ENCODE peak calls at places on chromosomes 16 and 17, in eight cellular contexts. M is tibial artery, K is ascending aorta, V is uterus, P is osteoblast, F is astrocyte of the spinal cord, O is Caco-2, G is fibroblast of lung. W is an unnamed sample.

GRCh38 chr17:57595942-57596695 is 149.0 kb downstream of the CCDC182 start:
- DNase-seq in M (no peak), K (no peak), V (no peak), P (no peak), F (no peak), O (peak; percentile 12), G (no peak), W (no peak)

GRCh38 chr17:3777366-3777765 is 23.6 kb downstream of the ITGAE start:
- DNase-seq in M (no peak), K (no peak), V (no peak), P (peak; percentile 32), F (no peak), O (no peak), G (no peak), W (no peak)

GRCh38 chr16:74275031-74275636 is 21.5 kb upstream of the PSMD7 start:
- DNase-seq in M (no peak), K (no peak), V (no peak), P (no peak), F (peak; percentile 38), O (no peak), G (peak; percentile 11), W (no peak)

GRCh38 chr17:75087558-75088453 is at the start of gene SLC16A5:
- DNase-seq in M (peak; percentile 86), K (peak; percentile 86), V (peak; percentile 91), P (peak; percentile 94), F (peak; percentile 70), O (peak; percentile 99), G (peak; percentile 71), W (peak; percentile 98)

GRCh38 chr17:73936908-73937627 is 266.4 kb upstream of the RPL38 start:
- DNase-seq in M (no peak), K (no peak), V (no peak), P (no peak), F (no peak), O (no peak), G (no peak), W (no peak)

GRCh38 chr17:46742539-46743270 is 75.8 kb downstream of the WNT3 start:
- DNase-seq in M (no peak), K (no peak), V (no peak), P (peak; percentile 86), F (peak; percentile 79), O (no peak), G (peak; percentile 87), W (peak; percentile 84)

GRCh38 chr16:49262501-49262900 is 19.1 kb downstream of the CBLN1 start:
- DNase-seq in M (no peak), K (no peak), V (no peak), P (no peak), F (no peak), O (no peak), G (no peak), W (no peak)

GRCh38 chr16:86362155-86362849 is 148.0 kb upstream of the FOXF1 start:
- DNase-seq in M (no peak), K (no peak), V (no peak), P (no peak), F (no peak), O (no peak), G (no peak), W (no peak)

GRCh38 chr16:61797296-61797695 is 238.9 kb downstream of the CDH8 start:
- DNase-seq in M (no peak), K (no peak), V (no peak), P (no peak), F (no peak), O (no peak), G (peak; percentile 52), W (no peak)

GRCh38 chr17:27800522-27800921 is at the start of gene NOS2:
- DNase-seq in M (no peak), K (no peak), V (no peak), P (no peak), F (no peak), O (peak; percentile 60), G (no peak), W (no peak)

GRCh38 chr17:59361916-59362810 is 30.7 kb downstream of the YPEL2 start:
- DNase-seq in M (no peak), K (no peak), V (no peak), P (no peak), F (peak; percentile 96), O (no peak), G (peak; percentile 98), W (no peak)

GRCh38 chr17:18039535-18040286 is 503 bp downstream of the GID4 start:
- DNase-seq in M (peak; percentile 50), K (peak; percentile 77), V (no peak), P (peak; percentile 84), F (no peak), O (peak; percentile 59), G (no peak), W (peak; percentile 22)

GRCh38 chr17:41397003-41397665 is at the start of gene KRT31:
- DNase-seq in M (no peak), K (no peak), V (no peak), P (peak; percentile 60), F (no peak), O (no peak), G (no peak), W (no peak)

GRCh38 chr16:21626659-21627277 is 25.6 kb downstream of the IGSF6 start:
- DNase-seq in M (peak; percentile 43), K (no peak), V (peak; percentile 63), P (peak; percentile 83), F (peak; percentile 93), O (no peak), G (peak; percentile 83), W (peak; percentile 63)

GRCh38 chr17:28598799-28599310 is at the start of gene SPAG5:
- DNase-seq in M (peak; percentile 93), K (peak; percentile 97), V (peak; percentile 92), P (peak; percentile 99), F (peak; percentile 92), O (peak; percentile 94), G (peak; percentile 89), W (peak; percentile 95)

GRCh38 chr16:11256657-11257130 is 690 bp upstream of the SOCS1 start:
- DNase-seq in M (peak; percentile 56), K (peak; percentile 84), V (peak; percentile 68), P (peak; percentile 91), F (peak; percentile 60), O (peak; percentile 65), G (peak; percentile 63), W (peak; percentile 65)

GRCh38 chr17:1714488-1714979 is 4.4 kb upstream of the TLCD2 start:
- DNase-seq in M (peak; percentile 100), K (peak; percentile 100), V (peak; percentile 98), P (peak; percentile 98), F (peak; percentile 98), O (peak; percentile 100), G (peak; percentile 97), W (peak; percentile 96)

GRCh38 chr16:11024333-11025053 is 80.1 kb downstream of the CLEC16A start:
- DNase-seq in M (no peak), K (no peak), V (peak; percentile 8), P (no peak), F (no peak), O (no peak), G (peak; percentile 73), W (peak; percentile 69)

GRCh38 chr16:66882702-66883101 is 2.4 kb downstream of the PDP2 start:
- DNase-seq in M (no peak), K (no peak), V (no peak), P (no peak), F (no peak), O (no peak), G (no peak), W (no peak)

GRCh38 chr16:4938683-4939030 is 1.7 kb upstream of the PPL start:
- DNase-seq in M (no peak), K (no peak), V (no peak), P (peak; percentile 66), F (no peak), O (no peak), G (no peak), W (no peak)

GRCh38 chr17:61362852-61363600 is 36.6 kb upstream of the TBX2 start:
- DNase-seq in M (no peak), K (no peak), V (no peak), P (no peak), F (no peak), O (no peak), G (no peak), W (no peak)
- TF ChIP-seq CTCF in M (no peak), K (no peak), V (no peak), P (no peak), F (no peak), O (no peak), G (no peak), W (no peak)

DNA sequence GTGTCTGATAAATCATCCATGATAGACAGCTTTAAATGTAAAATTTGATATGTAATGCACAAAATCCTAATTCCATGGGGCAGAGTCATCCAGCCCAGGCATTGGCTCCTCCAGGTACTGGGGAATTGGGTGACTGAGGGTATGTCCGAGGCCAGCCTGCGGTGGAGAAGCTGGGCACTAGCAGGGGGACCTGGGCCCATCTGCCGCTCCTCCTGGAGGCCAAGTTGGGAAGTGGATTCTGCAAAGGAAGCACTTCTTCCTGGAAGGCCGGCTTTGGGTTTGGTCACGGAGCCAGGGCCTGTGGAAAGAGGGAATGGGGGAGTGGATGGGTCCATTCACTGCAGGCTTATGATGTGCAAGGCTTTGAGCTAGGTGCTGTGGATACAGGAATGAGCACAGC is 85.8 kb downstream of the GNAO1 start:
- DNase-seq in M (no peak), K (no peak), V (no peak), P (no peak), F (no peak), O (peak; percentile 46), G (no peak), W (no peak)
- TF ChIP-seq CTCF in M (no peak), K (no peak), V (no peak), P (no peak), F (peak; percentile 32), O (peak; percentile 73), G (no peak), W (no peak)

DNA sequence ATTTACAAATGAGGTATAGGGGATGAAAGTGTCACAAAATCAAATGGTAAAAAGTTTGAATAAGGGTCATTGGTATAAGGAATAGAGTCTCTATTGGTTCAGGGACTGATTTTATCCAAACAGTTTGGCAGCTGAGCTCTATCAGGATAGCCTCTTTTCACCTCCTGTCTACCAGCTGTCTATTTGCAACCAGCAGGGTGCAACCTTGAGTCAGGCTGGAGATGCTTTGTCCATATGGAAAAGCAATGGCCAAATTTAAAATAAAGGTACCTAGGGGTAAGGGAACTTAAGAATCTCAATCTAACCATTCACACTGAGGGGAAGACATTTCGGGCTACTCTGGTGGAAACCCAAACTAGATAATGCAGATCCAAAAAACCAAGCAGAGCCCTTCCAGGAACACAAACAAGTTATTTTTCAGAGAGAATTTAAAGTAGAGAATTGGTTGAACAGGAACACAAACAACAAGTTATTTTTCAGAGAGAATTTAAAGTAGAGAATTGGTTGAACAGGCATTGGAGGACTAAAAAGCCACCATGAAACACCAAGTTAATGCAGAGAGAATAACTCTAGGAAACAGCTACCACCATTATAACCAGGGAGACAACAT is 12.6 kb upstream of the CA10 start:
- DNase-seq in M (no peak), K (no peak), V (no peak), P (peak; percentile 41), F (no peak), O (peak; percentile 55), G (no peak), W (peak; percentile 79)
- TF ChIP-seq CTCF in M (no peak), K (no peak), V (no peak), P (peak; percentile 15), F (peak; percentile 52), O (peak; percentile 83), G (no peak), W (peak; percentile 81)

DNA sequence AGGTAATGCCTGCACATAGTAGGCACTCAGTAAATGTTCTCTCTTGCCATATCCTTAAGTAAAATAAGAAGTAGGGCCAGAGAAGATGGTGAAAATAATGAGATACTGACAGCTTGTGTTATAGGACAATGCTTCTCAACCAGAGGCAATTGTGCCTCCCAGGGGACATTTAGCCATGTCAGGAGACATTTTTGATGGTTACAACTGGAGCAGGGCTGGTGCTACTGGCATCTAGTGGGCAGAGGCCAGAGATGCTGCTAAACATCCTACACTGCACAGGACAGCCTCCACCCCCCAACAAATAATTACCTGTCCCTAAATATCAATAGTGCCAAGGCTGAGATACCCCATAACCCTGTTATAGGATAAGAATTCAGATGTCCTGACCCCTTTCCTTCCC is 1.7 kb downstream of the RAD51D start:
- DNase-seq in M (no peak), K (no peak), V (no peak), P (peak; percentile 27), F (peak; percentile 32), O (no peak), G (no peak), W (no peak)
- TF ChIP-seq CTCF in M (no peak), K (no peak), V (no peak), P (peak; percentile 54), F (peak; percentile 54), O (no peak), G (no peak), W (no peak)

W was measured in Calu3.